ENCODE peak calls at places on chromosomes 13 and 19, in five cellular contexts. One of them, this sample, is unnamed.

GRCh38 chr13:107545946-107546502 is 669.3 kb downstream of the LIG4 start:
- DNase-seq in fibroblast of villous mesenchyme: no peak
- DNase-seq in left ventricle myocardium inferior: no peak
- DNase-seq in spleen: no peak
- DNase-seq in right lobe of liver: no peak
- DNase-seq in this sample: no peak

GRCh38 chr19:40549007-40549708 is 27.5 kb upstream of the SHKBP1 start:
- DNase-seq in fibroblast of villous mesenchyme: peak; percentile 51
- DNase-seq in left ventricle myocardium inferior: peak; percentile 50
- DNase-seq in spleen: peak; percentile 89
- DNase-seq in right lobe of liver: no peak
- DNase-seq in this sample: peak; percentile 40

GRCh38 chr13:109332501-109333499 is 453.6 kb downstream of the IRS2 start:
- DNase-seq in fibroblast of villous mesenchyme: no peak
- DNase-seq in left ventricle myocardium inferior: no peak
- DNase-seq in spleen: no peak
- DNase-seq in right lobe of liver: no peak
- DNase-seq in this sample: no peak

GRCh38 chr19:53998223-53998622 is 6.8 kb downstream of the CACNG6 start:
- DNase-seq in fibroblast of villous mesenchyme: no peak
- DNase-seq in left ventricle myocardium inferior: no peak
- DNase-seq in spleen: no peak
- DNase-seq in right lobe of liver: no peak
- DNase-seq in this sample: no peak

GRCh38 chr19:12778020-12778904 is 2.9 kb upstream of the HOOK2 start:
- DNase-seq in fibroblast of villous mesenchyme: peak; percentile 88
- DNase-seq in left ventricle myocardium inferior: peak; percentile 74
- DNase-seq in spleen: peak; percentile 92
- DNase-seq in right lobe of liver: peak; percentile 79
- DNase-seq in this sample: peak; percentile 76

GRCh38 chr13:28099396-28100148 is 804 bp downstream of the FLT3 start:
- DNase-seq in fibroblast of villous mesenchyme: no peak
- DNase-seq in left ventricle myocardium inferior: no peak
- DNase-seq in spleen: no peak
- DNase-seq in right lobe of liver: no peak
- DNase-seq in this sample: no peak

GRCh38 chr13:31242935-31243334 is 43.2 kb downstream of the B3GLCT start:
- DNase-seq in fibroblast of villous mesenchyme: peak; percentile 40
- DNase-seq in left ventricle myocardium inferior: no peak
- DNase-seq in spleen: no peak
- DNase-seq in right lobe of liver: no peak
- DNase-seq in this sample: peak; percentile 66

GRCh38 chr19:32649751-32650150 is 25.2 kb downstream of the ANKRD27 start:
- DNase-seq in fibroblast of villous mesenchyme: no peak
- DNase-seq in left ventricle myocardium inferior: peak; percentile 74
- DNase-seq in spleen: no peak
- DNase-seq in right lobe of liver: peak; percentile 84
- DNase-seq in this sample: no peak

GRCh38 chr19:7645656-7646425 is 8.9 kb downstream of the STXBP2 start:
- DNase-seq in fibroblast of villous mesenchyme: no peak
- DNase-seq in left ventricle myocardium inferior: no peak
- DNase-seq in spleen: no peak
- DNase-seq in right lobe of liver: no peak
- DNase-seq in this sample: no peak

GRCh38 chr19:45103200-45103624 is 10.2 kb downstream of the PPP1R37 start:
- DNase-seq in fibroblast of villous mesenchyme: peak; percentile 57
- DNase-seq in left ventricle myocardium inferior: peak; percentile 29
- DNase-seq in spleen: peak; percentile 87
- DNase-seq in right lobe of liver: no peak
- DNase-seq in this sample: peak; percentile 44
- H3K4me3 ChIP-seq in fibroblast of villous mesenchyme: no peak overlapping the region
- H3K4me3 ChIP-seq in left ventricle myocardium inferior: peak overlapping the region; percentile 49
- H3K4me3 ChIP-seq in spleen: peak overlapping the region; percentile 63
- H3K4me3 ChIP-seq in right lobe of liver: no peak overlapping the region
- H3K4me3 ChIP-seq in this sample: no peak overlapping the region

GRCh38 chr19:49556412-49557398 is 23.7 kb downstream of the NOSIP start:
- DNase-seq in fibroblast of villous mesenchyme: no peak
- DNase-seq in left ventricle myocardium inferior: no peak
- DNase-seq in spleen: no peak
- DNase-seq in right lobe of liver: no peak
- DNase-seq in this sample: peak; percentile 30
- H3K4me3 ChIP-seq in fibroblast of villous mesenchyme: no peak overlapping the region
- H3K4me3 ChIP-seq in left ventricle myocardium inferior: no peak overlapping the region
- H3K4me3 ChIP-seq in spleen: peak overlapping the region; percentile 5
- H3K4me3 ChIP-seq in right lobe of liver: no peak overlapping the region
- H3K4me3 ChIP-seq in this sample: no peak overlapping the region

DNA sequence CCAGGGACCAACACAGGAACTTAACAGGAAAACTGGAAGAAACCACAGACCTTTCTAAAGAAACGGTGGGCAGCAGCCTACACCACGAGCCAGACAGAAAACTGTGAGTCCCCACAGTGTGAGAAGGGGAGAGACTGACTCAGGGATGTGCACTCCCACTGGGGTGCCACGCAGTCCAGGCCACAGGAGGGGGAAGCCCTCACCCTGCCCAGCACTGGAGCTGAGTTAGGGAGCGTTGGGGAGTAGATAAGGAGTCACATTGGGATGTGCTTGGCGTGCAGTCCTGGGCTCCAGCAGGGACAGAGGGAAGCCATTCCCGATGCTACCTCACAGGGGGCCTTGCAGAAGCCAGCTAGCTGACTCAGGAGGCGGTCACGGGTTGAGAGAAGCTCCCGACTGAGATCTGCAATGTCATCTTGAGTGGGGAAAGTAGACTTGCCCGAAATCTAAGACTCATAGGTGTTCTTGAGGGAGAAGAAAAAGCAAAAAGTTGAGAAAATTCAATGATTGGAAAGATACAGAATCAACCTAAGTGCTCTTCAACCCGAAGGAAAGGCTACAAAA is 17.3 kb downstream of the SIGLEC8 start:
- DNase-seq in fibroblast of villous mesenchyme: no peak
- DNase-seq in left ventricle myocardium inferior: no peak
- DNase-seq in spleen: peak; percentile 76
- DNase-seq in right lobe of liver: no peak
- DNase-seq in this sample: peak; percentile 18
- H3K4me3 ChIP-seq in fibroblast of villous mesenchyme: no peak overlapping the region
- H3K4me3 ChIP-seq in left ventricle myocardium inferior: no peak overlapping the region
- H3K4me3 ChIP-seq in spleen: peak overlapping the region; percentile 55
- H3K4me3 ChIP-seq in right lobe of liver: no peak overlapping the region
- H3K4me3 ChIP-seq in this sample: no peak overlapping the region

GRCh38 chr19:42402376-42403116 is 12.4 kb upstream of the CNFN start:
- DNase-seq in fibroblast of villous mesenchyme: no peak
- DNase-seq in left ventricle myocardium inferior: no peak
- DNase-seq in spleen: peak; percentile 74
- DNase-seq in right lobe of liver: no peak
- DNase-seq in this sample: no peak
- H3K4me3 ChIP-seq in fibroblast of villous mesenchyme: no peak overlapping the region
- H3K4me3 ChIP-seq in left ventricle myocardium inferior: peak overlapping the region; percentile 72
- H3K4me3 ChIP-seq in spleen: peak overlapping the region; percentile 82
- H3K4me3 ChIP-seq in right lobe of liver: no peak overlapping the region
- H3K4me3 ChIP-seq in this sample: no peak overlapping the region

GRCh38 chr13:20348645-20349408 is 116.7 kb upstream of the GJB6 start:
- DNase-seq in fibroblast of villous mesenchyme: no peak
- DNase-seq in left ventricle myocardium inferior: no peak
- DNase-seq in spleen: no peak
- DNase-seq in right lobe of liver: no peak
- DNase-seq in this sample: no peak
- H3K4me3 ChIP-seq in fibroblast of villous mesenchyme: no peak overlapping the region
- H3K4me3 ChIP-seq in left ventricle myocardium inferior: no peak overlapping the region
- H3K4me3 ChIP-seq in spleen: no peak overlapping the region
- H3K4me3 ChIP-seq in right lobe of liver: no peak overlapping the region
- H3K4me3 ChIP-seq in this sample: no peak overlapping the region

GRCh38 chr19:18083929-18084684 is 2.6 kb downstream of the IL12RB1 start:
- DNase-seq in fibroblast of villous mesenchyme: no peak
- DNase-seq in left ventricle myocardium inferior: no peak
- DNase-seq in spleen: no peak
- DNase-seq in right lobe of liver: no peak
- DNase-seq in this sample: no peak

GRCh38 chr19:18089726-18090125 is 3.0 kb upstream of the IL12RB1 start:
- DNase-seq in fibroblast of villous mesenchyme: no peak
- DNase-seq in left ventricle myocardium inferior: no peak
- DNase-seq in spleen: peak; percentile 86
- DNase-seq in right lobe of liver: no peak
- DNase-seq in this sample: no peak

GRCh38 chr19:18085702-18086457 is 854 bp downstream of the IL12RB1 start:
- DNase-seq in fibroblast of villous mesenchyme: no peak
- DNase-seq in left ventricle myocardium inferior: no peak
- DNase-seq in spleen: no peak
- DNase-seq in right lobe of liver: no peak
- DNase-seq in this sample: no peak

GRCh38 chr19:18090545-18091216 is 3.9 kb upstream of the IL12RB1 start:
- DNase-seq in fibroblast of villous mesenchyme: peak; percentile 22
- DNase-seq in left ventricle myocardium inferior: no peak
- DNase-seq in spleen: peak; percentile 83
- DNase-seq in right lobe of liver: no peak
- DNase-seq in this sample: peak; percentile 52

DNA sequence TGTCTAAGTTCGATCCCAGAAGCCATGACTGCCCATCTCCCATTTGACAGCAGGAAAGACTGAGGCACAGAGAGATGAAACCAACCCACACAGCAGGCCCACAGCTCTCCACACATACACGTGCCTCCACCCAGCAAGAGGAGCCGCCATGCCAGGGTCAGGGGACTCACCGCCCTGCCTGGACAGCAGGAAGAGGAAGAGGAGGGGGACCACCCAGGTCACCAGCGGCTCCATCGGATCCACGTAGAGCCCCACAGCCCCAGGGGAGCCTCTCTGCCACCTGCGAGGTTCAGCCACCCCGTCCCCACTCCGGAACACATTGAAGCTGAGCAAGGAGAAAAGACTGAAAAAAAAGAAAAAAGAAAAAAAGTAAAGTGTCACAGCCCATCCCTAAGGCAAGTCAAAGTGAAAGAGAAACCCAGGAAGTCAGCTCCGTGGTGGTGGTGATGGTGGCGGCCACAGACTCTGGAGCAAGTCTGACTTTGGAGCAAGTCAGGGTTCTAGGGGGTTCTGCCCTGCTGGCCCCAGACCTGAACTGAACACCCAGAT is at the start of gene IL12RB1:
- DNase-seq in fibroblast of villous mesenchyme: peak; percentile 36
- DNase-seq in left ventricle myocardium inferior: no peak
- DNase-seq in spleen: peak; percentile 88
- DNase-seq in right lobe of liver: no peak
- DNase-seq in this sample: no peak
- H3K4me3 ChIP-seq in fibroblast of villous mesenchyme: peak within 1 kb of the TSS; percentile 47
- H3K4me3 ChIP-seq in left ventricle myocardium inferior: peak within 1 kb of the TSS; percentile 47
- H3K4me3 ChIP-seq in spleen: peak within 1 kb of the TSS; percentile 67
- H3K4me3 ChIP-seq in right lobe of liver: peak within 1 kb of the TSS; percentile 27
- H3K4me3 ChIP-seq in this sample: no peak within 1 kb of the TSS

GRCh38 chr19:1503089-1503924 is 9.5 kb downstream of the ADAMTSL5 start:
- DNase-seq in fibroblast of villous mesenchyme: peak; percentile 49
- DNase-seq in left ventricle myocardium inferior: no peak
- DNase-seq in spleen: no peak
- DNase-seq in right lobe of liver: no peak
- DNase-seq in this sample: peak; percentile 27
- H3K4me3 ChIP-seq in fibroblast of villous mesenchyme: peak overlapping the region; percentile 38
- H3K4me3 ChIP-seq in left ventricle myocardium inferior: peak overlapping the region; percentile 43
- H3K4me3 ChIP-seq in spleen: peak overlapping the region; percentile 24
- H3K4me3 ChIP-seq in right lobe of liver: no peak overlapping the region
- H3K4me3 ChIP-seq in this sample: no peak overlapping the region

DNA sequence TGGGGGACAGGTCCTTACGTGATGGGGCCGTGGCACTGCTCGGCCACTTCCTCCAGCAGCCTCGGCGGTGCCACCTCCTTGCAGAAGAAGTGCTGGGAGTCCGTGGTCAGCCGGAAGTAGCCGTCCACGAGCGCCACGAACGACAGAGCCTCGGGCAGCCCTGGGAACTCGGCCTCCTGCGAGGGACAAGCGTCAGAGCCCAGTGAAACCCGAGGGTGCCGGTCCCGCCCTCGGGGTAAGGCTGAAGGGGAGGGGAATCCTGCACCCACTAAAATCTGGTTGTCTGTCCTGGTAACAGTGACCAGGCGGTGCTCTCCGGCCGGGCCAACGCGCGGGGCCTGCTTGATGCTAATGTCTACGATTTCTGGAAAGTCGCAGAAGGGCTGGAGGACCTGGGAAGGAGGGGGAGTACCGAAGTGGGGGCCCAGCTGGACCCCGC is 6.4 kb downstream of the JAK3 start:
- DNase-seq in fibroblast of villous mesenchyme: peak; percentile 49
- DNase-seq in left ventricle myocardium inferior: no peak
- DNase-seq in spleen: peak; percentile 73
- DNase-seq in right lobe of liver: no peak
- DNase-seq in this sample: no peak
- H3K4me3 ChIP-seq in fibroblast of villous mesenchyme: peak overlapping the region; percentile 33
- H3K4me3 ChIP-seq in left ventricle myocardium inferior: peak overlapping the region; percentile 51
- H3K4me3 ChIP-seq in spleen: no peak overlapping the region
- H3K4me3 ChIP-seq in right lobe of liver: no peak overlapping the region
- H3K4me3 ChIP-seq in this sample: peak overlapping the region; percentile 31

GRCh38 chr19:11361037-11361770 is 6.0 kb downstream of the PLPPR2 start:
- DNase-seq in fibroblast of villous mesenchyme: no peak
- DNase-seq in left ventricle myocardium inferior: no peak
- DNase-seq in spleen: no peak
- DNase-seq in right lobe of liver: peak; percentile 87
- DNase-seq in this sample: no peak
- H3K4me3 ChIP-seq in fibroblast of villous mesenchyme: no peak overlapping the region
- H3K4me3 ChIP-seq in left ventricle myocardium inferior: peak overlapping the region; percentile 24
- H3K4me3 ChIP-seq in spleen: no peak overlapping the region
- H3K4me3 ChIP-seq in right lobe of liver: no peak overlapping the region
- H3K4me3 ChIP-seq in this sample: no peak overlapping the region